ENCODE peak calls at places on chromosomes 4 and X, in eight cellular contexts. F is hepatocyte; N is endodermal cell; T is A673; W is lower lobe of right lung; S is CD4-positive, alpha-beta T cell; Q is PC-3; Y is endothelial cell of umbilical vein. P is an unnamed sample.

GRCh38 chr4:2132438-2132837 is 73.3 kb downstream of the NAT8L start:
- DNase-seq in F (no peak), N (no peak), T (no peak), W (no peak), S (no peak), Q (no peak), Y (no peak), P (no peak)

GRCh38 chr4:176824645-176825366 is 32.1 kb upstream of the VEGFC start:
- DNase-seq in F (no peak), N (no peak), T (no peak), W (no peak), S (no peak), Q (no peak), Y (no peak), P (no peak)

GRCh38 chrX:133475953-133476352 is 60.7 kb upstream of the GPC4 start:
- DNase-seq in F (no peak), N (no peak), T (no peak), W (no peak), S (no peak), Q (no peak), Y (no peak), P (no peak)

GRCh38 chr4:21697583-21697982 is 251.0 kb downstream of the KCNIP4 start:
- DNase-seq in F (peak; percentile 63), N (peak; percentile 94), T (no peak), W (peak; percentile 34), S (no peak), Q (peak; percentile 65), Y (no peak), P (no peak)

GRCh38 chr4:166895771-166896170 is 338.5 kb downstream of the SPOCK3 start:
- DNase-seq in F (no peak), N (no peak), T (peak; percentile 5), W (no peak), S (no peak), Q (no peak), Y (no peak), P (no peak)

GRCh38 chrX:126300401-126300800 is 134.3 kb upstream of the DCAF12L2 start:
- DNase-seq in F (no peak), N (no peak), T (no peak), W (no peak), S (no peak), Q (no peak), Y (no peak), P (no peak)

GRCh38 chr4:179095585-179096228 is 1653.5 kb upstream of the AGA start:
- DNase-seq in F (peak; percentile 68), N (peak; percentile 78), T (peak; percentile 32), W (no peak), S (no peak), Q (peak; percentile 26), Y (no peak), P (no peak)

GRCh38 chr4:15976456-15977096 is 13.6 kb upstream of the FGFBP2 start:
- DNase-seq in F (no peak), N (peak; percentile 79), T (peak; percentile 25), W (no peak), S (no peak), Q (no peak), Y (no peak), P (no peak)

GRCh38 chrX:135707880-135708279 is 5.6 kb upstream of the CT45A1 start:
- DNase-seq in F (no peak), N (peak; percentile 82), T (peak; percentile 61), W (no peak), S (peak; percentile 12), Q (peak; percentile 32), Y (peak; percentile 7), P (no peak)
- TF ChIP-seq CTCF in F (no peak), N (peak; percentile 59), T (peak; percentile 69), W (no peak), S (no peak), Q (peak; percentile 58), Y (peak; percentile 39), P (peak; percentile 23)

GRCh38 chrX:19193584-19193983 is 71.3 kb upstream of the ADGRG2 start:
- DNase-seq in F (no peak), N (no peak), T (peak; percentile 51), W (no peak), S (no peak), Q (no peak), Y (no peak), P (no peak)
- TF ChIP-seq CTCF in F (no peak), N (peak; percentile 36), T (peak; percentile 35), W (no peak), S (no peak), Q (no peak), Y (no peak), P (no peak)

GRCh38 chrX:30310429-30311206 is 1.4 kb upstream of the NR0B1 start:
- DNase-seq in F (no peak), N (no peak), T (peak; percentile 82), W (no peak), S (no peak), Q (no peak), Y (no peak), P (no peak)

GRCh38 chrX:30307466-30307865 is 1.7 kb downstream of the NR0B1 start:
- DNase-seq in F (no peak), N (no peak), T (no peak), W (no peak), S (no peak), Q (no peak), Y (no peak), P (no peak)

GRCh38 chrX:30304866-30305265 is 4.3 kb downstream of the NR0B1 start:
- DNase-seq in F (no peak), N (no peak), T (no peak), W (no peak), S (no peak), Q (peak; percentile 76), Y (no peak), P (no peak)

GRCh38 chrX:30309139-30309571 is at the start of gene NR0B1:
- DNase-seq in F (peak; percentile 18), N (peak; percentile 71), T (peak; percentile 65), W (no peak), S (no peak), Q (no peak), Y (no peak), P (no peak)

GRCh38 chrX:30308263-30309138 is 689 bp downstream of the NR0B1 start:
- DNase-seq in F (peak; percentile 37), N (peak; percentile 82), T (peak; percentile 79), W (peak; percentile 24), S (no peak), Q (no peak), Y (peak; percentile 4), P (no peak)
- TF ChIP-seq CTCF in F (peak; percentile 22), N (peak; percentile 81), T (peak; percentile 72), W (no peak), S (no peak), Q (no peak), Y (peak; percentile 36), P (peak; percentile 20)

GRCh38 chr4:77418333-77418732 is 187.3 kb upstream of the CXCL13 start:
- DNase-seq in F (peak; percentile 36), N (peak; percentile 50), T (peak; percentile 0), W (no peak), S (no peak), Q (peak; percentile 41), Y (no peak), P (no peak)
- TF ChIP-seq CTCF in F (peak; percentile 45), N (peak; percentile 64), T (peak; percentile 31), W (no peak), S (no peak), Q (peak; percentile 51), Y (no peak), P (no peak)

DNA sequence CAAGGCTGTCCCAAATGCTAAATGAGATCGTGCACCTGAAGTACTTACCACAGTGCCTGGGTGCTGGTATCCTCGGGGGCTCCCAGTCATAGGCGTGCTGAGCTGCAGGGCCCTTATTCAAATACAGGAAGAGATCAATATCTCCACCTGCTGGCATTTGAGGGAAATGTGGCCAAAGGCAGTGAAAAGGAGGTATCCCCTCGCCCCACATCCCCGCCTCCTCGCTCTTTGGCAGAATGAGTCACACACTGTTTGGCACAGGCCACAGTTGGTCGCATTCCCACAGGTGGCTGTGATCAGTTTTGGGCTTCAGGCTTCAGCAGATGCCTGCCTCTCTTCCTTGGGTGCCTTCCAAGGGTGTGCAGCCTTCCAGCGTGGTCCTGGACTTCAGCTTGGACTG is 28.4 kb downstream of the ZNF185 start:
- DNase-seq in F (peak; percentile 71), N (peak; percentile 87), T (peak; percentile 86), W (no peak), S (peak; percentile 41), Q (peak; percentile 96), Y (peak; percentile 72), P (no peak)
- TF ChIP-seq CTCF in F (peak; percentile 42), N (peak; percentile 63), T (peak; percentile 63), W (peak; percentile 31), S (no peak), Q (peak; percentile 74), Y (peak; percentile 39), P (peak; percentile 26)

GRCh38 chr4:47612116-47613023 is 127.3 kb downstream of the ATP10D start:
- DNase-seq in F (no peak), N (no peak), T (peak; percentile 2), W (no peak), S (no peak), Q (no peak), Y (no peak), P (no peak)
- TF ChIP-seq CTCF in F (no peak), N (no peak), T (no peak), W (no peak), S (no peak), Q (no peak), Y (no peak), P (no peak)